ENCODE peak calls at places on chromosomes 5 and 9, in five cellular contexts. One of them, this sample, is unnamed.

GRCh38 chr5:73617510-73618279 is 8.3 kb upstream of the ARHGEF28 start:
- DNase-seq in ACHN: no peak
- DNase-seq in heart right ventricle: no peak
- DNase-seq in NCI-H146: no peak
- DNase-seq in SW 1271: no peak
- DNase-seq in this sample: no peak

GRCh38 chr5:59209758-59210359 is 627.0 kb downstream of the RAB3C start:
- DNase-seq in ACHN: no peak
- DNase-seq in heart right ventricle: no peak
- DNase-seq in NCI-H146: no peak
- DNase-seq in SW 1271: no peak
- DNase-seq in this sample: no peak

GRCh38 chr5:138466058-138466899 is 1.0 kb downstream of the EGR1 start:
- DNase-seq in ACHN: peak
- DNase-seq in heart right ventricle: no peak
- DNase-seq in NCI-H146: no peak
- DNase-seq in SW 1271: no peak
- DNase-seq in this sample: peak

GRCh38 chr9:100413839-100414420 is 13.0 kb upstream of the MSANTD3 start:
- DNase-seq in ACHN: no peak
- DNase-seq in heart right ventricle: no peak
- DNase-seq in NCI-H146: no peak
- DNase-seq in SW 1271: no peak
- DNase-seq in this sample: no peak

GRCh38 chr9:13646500-13646899 is 367.0 kb upstream of the MPDZ start:
- DNase-seq in ACHN: no peak
- DNase-seq in heart right ventricle: no peak
- DNase-seq in NCI-H146: no peak
- DNase-seq in SW 1271: no peak
- DNase-seq in this sample: no peak

GRCh38 chr9:752201-752600 is 89.3 kb upstream of the DMRT1 start:
- DNase-seq in ACHN: no peak
- DNase-seq in heart right ventricle: no peak
- DNase-seq in NCI-H146: no peak
- DNase-seq in SW 1271: no peak
- DNase-seq in this sample: no peak

GRCh38 chr5:180831139-180832080 is 28.8 kb upstream of the MGAT1 start:
- DNase-seq in ACHN: peak
- DNase-seq in heart right ventricle: peak
- DNase-seq in NCI-H146: peak
- DNase-seq in SW 1271: peak
- DNase-seq in this sample: peak

GRCh38 chr5:4928409-4928808 is 211.7 kb upstream of the ADAMTS16 start:
- DNase-seq in ACHN: no peak
- DNase-seq in heart right ventricle: no peak
- DNase-seq in NCI-H146: no peak
- DNase-seq in SW 1271: no peak
- DNase-seq in this sample: no peak

GRCh38 chr9:23254404-23255184 is 571.4 kb downstream of the ELAVL2 start:
- DNase-seq in ACHN: no peak
- DNase-seq in heart right ventricle: no peak
- DNase-seq in NCI-H146: no peak
- DNase-seq in SW 1271: no peak
- DNase-seq in this sample: no peak

GRCh38 chr9:120394058-120394669 is 185.8 kb downstream of the CDK5RAP2 start:
- DNase-seq in ACHN: peak
- DNase-seq in heart right ventricle: no peak
- DNase-seq in NCI-H146: no peak
- DNase-seq in SW 1271: no peak
- DNase-seq in this sample: no peak

GRCh38 chr5:56479126-56479525 is 246.0 kb upstream of the ANKRD55 start:
- DNase-seq in ACHN: no peak
- DNase-seq in heart right ventricle: no peak
- DNase-seq in NCI-H146: no peak
- DNase-seq in SW 1271: no peak
- DNase-seq in this sample: no peak

GRCh38 chr9:33107762-33108161 is 31.3 kb upstream of the SMU1 start:
- DNase-seq in ACHN: no peak
- DNase-seq in heart right ventricle: no peak
- DNase-seq in NCI-H146: no peak
- DNase-seq in SW 1271: no peak
- DNase-seq in this sample: no peak

GRCh38 chr9:84759300-84759750 is 89.8 kb downstream of the NTRK2 start:
- DNase-seq in ACHN: no peak
- DNase-seq in heart right ventricle: no peak
- DNase-seq in NCI-H146: no peak
- DNase-seq in SW 1271: no peak
- DNase-seq in this sample: no peak

GRCh38 chr5:142717582-142718215 is 31.8 kb upstream of the FGF1 start:
- DNase-seq in ACHN: peak
- DNase-seq in heart right ventricle: peak
- DNase-seq in NCI-H146: peak
- DNase-seq in SW 1271: no peak
- DNase-seq in this sample: no peak

GRCh38 chr5:36370073-36370472 is 68.4 kb upstream of the RANBP3L start:
- DNase-seq in ACHN: no peak
- DNase-seq in heart right ventricle: no peak
- DNase-seq in NCI-H146: no peak
- DNase-seq in SW 1271: no peak
- DNase-seq in this sample: no peak

GRCh38 chr9:81776390-81776789 is 87.0 kb upstream of the TLE1 start:
- DNase-seq in ACHN: no peak
- DNase-seq in heart right ventricle: no peak
- DNase-seq in NCI-H146: no peak
- DNase-seq in SW 1271: no peak
- DNase-seq in this sample: no peak

GRCh38 chr5:143400541-143401252 is 2.8 kb downstream of the NR3C1 start:
- DNase-seq in ACHN: no peak
- DNase-seq in heart right ventricle: peak
- DNase-seq in NCI-H146: peak
- DNase-seq in SW 1271: no peak
- DNase-seq in this sample: peak

GRCh38 chr5:963310-963672 is 45.3 kb upstream of the NKD2 start:
- DNase-seq in ACHN: no peak
- DNase-seq in heart right ventricle: no peak
- DNase-seq in NCI-H146: no peak
- DNase-seq in SW 1271: no peak
- DNase-seq in this sample: no peak

GRCh38 chr5:172909931-172910502 is 49.2 kb upstream of the RPL26L1 start:
- DNase-seq in ACHN: peak
- DNase-seq in heart right ventricle: no peak
- DNase-seq in NCI-H146: no peak
- DNase-seq in SW 1271: no peak
- DNase-seq in this sample: no peak

GRCh38 chr9:89351584-89351983 is 33.3 kb downstream of the SECISBP2 start:
- DNase-seq in ACHN: no peak
- DNase-seq in heart right ventricle: no peak
- DNase-seq in NCI-H146: no peak
- DNase-seq in SW 1271: no peak
- DNase-seq in this sample: no peak

GRCh38 chr5:159017787-159018186 is 81.9 kb downstream of the EBF1 start:
- DNase-seq in ACHN: peak
- DNase-seq in heart right ventricle: peak
- DNase-seq in NCI-H146: no peak
- DNase-seq in SW 1271: no peak
- DNase-seq in this sample: no peak

GRCh38 chr5:110956280-110956912 is 115.1 kb upstream of the TSLP start:
- DNase-seq in ACHN: no peak
- DNase-seq in heart right ventricle: no peak
- DNase-seq in NCI-H146: peak
- DNase-seq in SW 1271: no peak
- DNase-seq in this sample: peak

GRCh38 chr5:138986186-138986775 is 111.1 kb upstream of the LRRTM2 start:
- DNase-seq in ACHN: no peak
- DNase-seq in heart right ventricle: no peak
- DNase-seq in NCI-H146: no peak
- DNase-seq in SW 1271: no peak
- DNase-seq in this sample: no peak

GRCh38 chr5:89399553-89399952 is 516.6 kb upstream of the MEF2C start:
- DNase-seq in ACHN: no peak
- DNase-seq in heart right ventricle: no peak
- DNase-seq in NCI-H146: no peak
- DNase-seq in SW 1271: no peak
- DNase-seq in this sample: no peak

GRCh38 chr9:75624984-75625383 is 265.5 kb upstream of the PCSK5 start:
- DNase-seq in ACHN: no peak
- DNase-seq in heart right ventricle: no peak
- DNase-seq in NCI-H146: no peak
- DNase-seq in SW 1271: no peak
- DNase-seq in this sample: no peak

GRCh38 chr9:112043423-112043822 is 131.7 kb downstream of the SUSD1 start:
- DNase-seq in ACHN: peak
- DNase-seq in heart right ventricle: no peak
- DNase-seq in NCI-H146: no peak
- DNase-seq in SW 1271: no peak
- DNase-seq in this sample: no peak

This sample was measured in NCI-H1417.